ENCODE peak calls at places on chromosomes 4 and X, in four cellular contexts. D is HL-60, M is transverse colon, Z is uterus. I is an unnamed sample.

GRCh38 chr4:24956763-24957162 is 43.9 kb upstream of the CCDC149 start:
- DNase-seq in M (no peak), Z (no peak), D (no peak), I (no peak)

GRCh38 chr4:54659213-54660144 is 1.7 kb downstream of the KIT start:
- DNase-seq in D (peak), Z (no peak), M (no peak), I (no peak)

GRCh38 chr4:22553560-22553959 is 37.7 kb upstream of the ADGRA3 start:
- DNase-seq in Z (no peak), D (no peak), M (no peak), I (no peak)

GRCh38 chr4:128513664-128514484 is 226.3 kb upstream of the PGRMC2 start:
- DNase-seq in D (no peak), Z (no peak), M (no peak), I (no peak)

GRCh38 chrX:31266172-31267076 is 194.6 kb upstream of the FTHL17 start:
- DNase-seq in D (no peak), M (peak), Z (peak), I (no peak)

GRCh38 chr4:141731481-141731880 is 95.1 kb downstream of the IL15 start:
- DNase-seq in D (no peak), M (no peak), Z (no peak), I (no peak)

GRCh38 chr4:159446266-159446976 is 343.5 kb downstream of the RAPGEF2 start:
- DNase-seq in D (peak), M (peak), Z (no peak), I (no peak)

GRCh38 chr4:111475001-111475400 is 670.3 kb upstream of the FAM241A start:
- DNase-seq in M (peak), Z (no peak), D (no peak), I (no peak)

GRCh38 chr4:186002853-186003252 is 66.1 kb upstream of the TLR3 start:
- DNase-seq in D (no peak), M (no peak), Z (no peak), I (no peak)

GRCh38 chr4:85762204-85762884 is 287.4 kb downstream of the ARHGAP24 start:
- DNase-seq in M (no peak), D (no peak), Z (no peak), I (no peak)

GRCh38 chrX:68354869-68355628 is 78.2 kb downstream of the OPHN1 start:
- DNase-seq in M (no peak), D (no peak), Z (no peak), I (no peak)

GRCh38 chr4:1056671-1057402 is 45.4 kb downstream of the FGFRL1 start:
- DNase-seq in M (no peak), Z (no peak), D (no peak), I (no peak)

GRCh38 chr4:153222790-153223417 is 18.7 kb downstream of the TRIM2 start:
- DNase-seq in M (peak), Z (peak), D (peak), I (no peak)

GRCh38 chrX:108138814-108139213 is 47.2 kb downstream of the ATG4A start:
- DNase-seq in M (no peak), D (no peak), Z (no peak), I (no peak)

GRCh38 chr4:78951862-78952472 is 12.7 kb upstream of the PAQR3 start:
- DNase-seq in Z (no peak), D (peak), M (no peak), I (no peak)

GRCh38 chrX:20224814-20225487 is 41.8 kb downstream of the RPS6KA3 start:
- DNase-seq in M (no peak), D (no peak), Z (no peak), I (no peak)

GRCh38 chr4:925771-926500 is 6.2 kb downstream of the GAK start:
- DNase-seq in D (no peak), Z (no peak), M (no peak), I (no peak)

GRCh38 chr4:124322234-124322831 is 390.2 kb downstream of the ANKRD50 start:
- DNase-seq in M (no peak), Z (no peak), D (no peak), I (no peak)

GRCh38 chr4:185344743-185345538 is 50.8 kb downstream of the LRP2BP start:
- DNase-seq in M (no peak), D (no peak), Z (no peak), I (no peak)

GRCh38 chrX:68681443-68681941 is 34.0 kb downstream of the STARD8 start:
- DNase-seq in Z (no peak), M (no peak), D (no peak), I (no peak)

GRCh38 chr4:151359576-151359975 is 34.2 kb upstream of the SH3D19 start:
- DNase-seq in M (peak), Z (no peak), D (no peak), I (no peak)

GRCh38 chr4:167541286-167541685 is 307.0 kb upstream of the SPOCK3 start:
- DNase-seq in Z (no peak), M (no peak), D (no peak), I (no peak)

GRCh38 chr4:73679836-73680235 is 59.6 kb upstream of the RASSF6 start:
- DNase-seq in M (no peak), Z (no peak), D (no peak), I (no peak)

GRCh38 chrX:69024931-69025330 is 140.3 kb downstream of the PJA1 start:
- DNase-seq in M (peak), D (no peak), Z (peak), I (no peak)

GRCh38 chr4:168499241-168499640 is 2.4 kb downstream of the PALLD start:
- DNase-seq in M (no peak), D (no peak), Z (no peak), I (no peak)

GRCh38 chrX:44203791-44204190 is 139.7 kb downstream of the EFHC2 start:
- DNase-seq in Z (no peak), D (no peak), M (no peak), I (no peak)

GRCh38 chrX:47156611-47157520 is 11.8 kb downstream of the RBM10 start:
- DNase-seq in M (no peak), Z (no peak), D (no peak), I (no peak)

GRCh38 chrX:154751669-154752271 is 893 bp upstream of the GAB3 start:
- DNase-seq in Z (no peak), D (no peak), M (no peak), I (no peak)

GRCh38 chrX:150572206-150572605 is 3.8 kb downstream of the MTM1 start:
- DNase-seq in D (no peak), Z (no peak), M (no peak), I (peak)

GRCh38 chr4:4406455-4407298 is 19.8 kb downstream of the NSG1 start:
- DNase-seq in Z (no peak), M (no peak), D (no peak), I (no peak)

GRCh38 chr4:15482346-15482745 is 12.7 kb downstream of the CC2D2A start:
- DNase-seq in Z (no peak), M (no peak), D (no peak), I (no peak)

GRCh38 chrX:20951016-20951795 is 423.0 kb upstream of the CNKSR2 start:
- DNase-seq in Z (no peak), M (no peak), D (no peak), I (no peak)

GRCh38 chr4:101086801-101087586 is 260.3 kb downstream of the PPP3CA start:
- DNase-seq in M (no peak), D (no peak), Z (no peak), I (no peak)

GRCh38 chrX:22970861-22971260 is 28.9 kb upstream of the DDX53 start:
- DNase-seq in D (no peak), Z (no peak), M (no peak), I (no peak)

GRCh38 chrX:22963186-22963585 is 36.6 kb upstream of the DDX53 start:
- DNase-seq in M (no peak), D (no peak), Z (no peak), I (no peak)

GRCh38 chrX:22969416-22969815 is 30.3 kb upstream of the DDX53 start:
- DNase-seq in M (no peak), Z (no peak), D (no peak), I (no peak)

GRCh38 chrX:22968494-22968893 is 31.3 kb upstream of the DDX53 start:
- DNase-seq in M (no peak), Z (no peak), D (no peak), I (no peak)
- H3K27ac ChIP-seq in M (no peak), Z (no peak), D (no peak), I (no peak)

DNA sequence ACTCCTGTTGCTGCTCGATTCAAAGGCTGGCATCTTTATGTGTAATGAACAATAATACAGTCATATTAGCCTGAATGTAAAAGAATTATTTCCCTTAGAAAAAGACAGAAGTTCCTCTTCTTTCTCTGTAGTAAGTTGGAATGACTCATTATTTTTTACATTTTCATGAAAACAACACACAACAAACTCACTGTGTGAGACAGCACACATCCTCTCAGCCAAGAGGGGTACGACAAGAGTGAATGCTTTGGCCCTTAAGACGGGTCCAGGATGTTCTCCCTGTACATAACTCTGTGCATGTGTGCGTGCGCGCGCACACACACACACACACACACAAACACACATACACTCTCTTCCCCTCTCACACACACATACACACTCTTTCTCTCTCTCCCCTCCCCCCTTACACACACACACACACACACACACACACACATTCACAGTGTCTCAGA is 72.8 kb downstream of the MANBA start:
- DNase-seq in M (no peak), D (no peak), Z (no peak), I (no peak)
- H3K27ac ChIP-seq in M (no peak), D (no peak), Z (no peak), I (peak)

GRCh38 chrX:134990475-134991473 is at the start of gene SMIM10:
- DNase-seq in Z (peak), D (peak), M (peak), I (no peak)
- H3K27ac ChIP-seq in Z (peak), D (peak), M (no peak), I (no peak)

GRCh38 chrX:129755779-129756650 is 17.2 kb downstream of the XPNPEP2 start:
- DNase-seq in M (no peak), Z (no peak), D (no peak), I (no peak)
- H3K27ac ChIP-seq in M (no peak), Z (no peak), D (no peak), I (no peak)

GRCh38 chr4:6296026-6296425 is 26.4 kb downstream of the WFS1 start:
- DNase-seq in Z (no peak), D (no peak), M (no peak), I (no peak)

GRCh38 chr4:6299875-6300274 is 30.2 kb downstream of the WFS1 start:
- DNase-seq in Z (no peak), M (no peak), D (no peak), I (no peak)

GRCh38 chr4:6298852-6299251 is 29.2 kb downstream of the WFS1 start:
- DNase-seq in Z (no peak), M (no peak), D (no peak), I (no peak)

GRCh38 chr4:6297266-6297815 is 27.7 kb downstream of the WFS1 start:
- DNase-seq in M (no peak), D (no peak), Z (no peak), I (no peak)

DNA sequence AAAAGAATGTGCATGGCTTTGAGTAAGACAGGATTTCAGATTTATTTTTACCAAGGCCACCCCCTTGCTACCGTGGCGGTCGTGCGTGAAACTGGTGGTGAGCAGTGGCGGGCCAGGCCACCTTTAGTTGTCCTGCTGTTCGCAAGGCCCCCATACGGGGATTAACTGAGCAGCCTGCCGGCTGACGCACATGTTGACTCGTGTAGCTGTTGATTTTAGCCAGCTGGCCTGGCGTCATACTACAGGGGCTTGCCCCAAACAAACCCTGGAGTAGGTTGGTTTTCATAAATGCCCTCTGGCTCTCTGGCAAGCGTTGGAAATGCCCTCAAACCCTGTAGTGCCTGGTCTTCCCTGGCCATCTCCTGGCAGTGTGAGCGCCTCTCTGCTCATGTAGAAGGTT is 28.4 kb downstream of the WFS1 start:
- DNase-seq in Z (no peak), D (no peak), M (peak), I (no peak)
- H3K27ac ChIP-seq in Z (no peak), D (no peak), M (peak), I (no peak)

DNA sequence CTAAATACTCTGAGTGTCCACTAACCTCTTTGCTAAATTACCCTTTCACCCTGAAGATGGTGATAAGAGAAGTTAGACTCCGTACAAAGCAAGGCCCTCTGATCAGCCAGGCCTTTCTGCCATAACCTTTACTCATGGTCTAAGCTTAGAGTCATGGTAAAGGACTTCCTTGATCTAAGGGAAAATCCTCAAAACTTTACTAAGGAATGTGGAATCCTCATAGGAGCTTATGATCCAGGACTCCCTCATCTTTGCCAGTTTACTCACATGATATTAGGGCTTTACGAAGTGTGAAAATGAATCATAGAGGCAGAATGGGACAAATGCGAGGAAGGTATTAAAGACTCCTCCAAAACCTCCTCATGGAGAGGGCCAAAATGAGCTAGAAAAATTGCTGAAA is 7.9 kb upstream of the FAM13A start:
- DNase-seq in Z (no peak), M (no peak), D (no peak), I (no peak)
- H3K27ac ChIP-seq in Z (no peak), M (no peak), D (no peak), I (no peak)